ENCODE peak calls at places on chromosomes 7 and 10, in nine cellular contexts. J is esophagus muscularis mucosa, V is GM12878, Q is K562, U is tibial nerve, N is ovary, Y is transverse colon, D is H1, B is suprapubic skin. S is an unnamed sample. For H3K27me3, the result is how much of the 10 kb centered on the place peaks cover.

GRCh38 chr7:1425292-1426136 is 33.8 kb downstream of the MICALL2 start:
- DNase-seq in J (no peak), V (no peak), Q (peak), U (no peak), N (no peak), Y (no peak), D (peak), B (no peak), S (no peak)

GRCh38 chr10:97943294-97943693 is 87.1 kb downstream of the CRTAC1 start:
- DNase-seq in J (no peak), V (no peak), Q (peak), U (no peak), N (no peak), Y (no peak), D (no peak), B (no peak), S (no peak)

GRCh38 chr10:124025638-124026336 is 67.6 kb downstream of the CHST15 start:
- DNase-seq in J (no peak), V (no peak), Q (no peak), U (no peak), N (no peak), Y (no peak), D (no peak), B (no peak), S (peak)

GRCh38 chr10:113007821-113008220 is 57.8 kb downstream of the TCF7L2 start:
- DNase-seq in J (no peak), V (no peak), Q (no peak), U (no peak), N (no peak), Y (no peak), D (no peak), B (no peak), S (no peak)

GRCh38 chr10:13317474-13317873 is 17.6 kb upstream of the PHYH start:
- DNase-seq in J (no peak), V (no peak), Q (no peak), U (no peak), N (no peak), Y (no peak), D (no peak), B (no peak), S (no peak)

GRCh38 chr10:51348622-51349021 is 274.3 kb downstream of the PRKG1 start:
- DNase-seq in J (no peak), V (no peak), Q (no peak), U (no peak), N (no peak), Y (no peak), D (no peak), B (no peak), S (no peak)

GRCh38 chr10:6244510-6244909 is 41.8 kb downstream of the PFKFB3 start:
- DNase-seq in J (no peak), V (no peak), Q (no peak), U (no peak), N (no peak), Y (no peak), D (no peak), B (no peak), S (no peak)

GRCh38 chr10:119256897-119257296 is 49.5 kb downstream of the GRK5 start:
- DNase-seq in J (no peak), V (no peak), Q (no peak), U (no peak), N (no peak), Y (no peak), D (no peak), B (no peak), S (no peak)

GRCh38 chr10:133185916-133186315 is 25.9 kb downstream of the KNDC1 start:
- DNase-seq in J (no peak), V (no peak), Q (no peak), U (no peak), N (no peak), Y (no peak), D (no peak), B (no peak), S (no peak)

DNA sequence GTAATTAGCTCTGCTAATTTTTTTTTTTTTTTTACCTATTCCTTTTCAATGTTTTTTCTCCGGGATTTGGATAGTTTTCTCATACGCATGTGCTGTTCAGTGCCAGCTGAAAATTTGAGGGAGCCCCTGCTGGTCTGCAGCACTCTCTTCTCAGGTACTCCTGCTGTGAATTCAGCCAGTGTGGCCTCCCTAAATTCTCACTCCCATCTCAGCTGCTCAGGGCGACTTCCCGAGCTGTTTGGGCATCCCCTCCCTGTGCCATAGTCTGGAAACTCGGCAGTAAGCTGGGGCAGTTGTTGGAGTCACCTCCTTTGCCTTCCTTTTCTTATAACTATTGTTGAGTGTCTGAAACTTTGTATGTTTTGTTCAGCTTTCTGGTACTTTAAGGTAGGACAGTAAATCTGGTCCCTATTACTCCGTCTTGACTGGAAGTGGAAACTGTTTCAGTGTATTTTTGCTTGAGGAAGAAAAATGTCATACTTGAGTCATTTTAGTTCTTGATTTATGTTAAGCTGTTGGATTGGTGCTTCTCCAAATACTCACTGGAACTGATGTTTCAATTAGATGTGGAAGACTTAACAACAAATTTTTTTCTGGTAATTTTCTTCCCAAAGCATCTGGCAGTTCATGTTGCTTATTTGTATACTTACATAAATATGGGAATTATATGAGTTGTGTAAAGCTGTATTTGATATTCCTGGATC is 33.6 kb downstream of the MINPP1 start:
- DNase-seq in J (no peak), V (no peak), Q (no peak), U (no peak), N (no peak), Y (no peak), D (no peak), B (no peak), S (no peak)
- H3K27me3 ChIP-seq in J (under half), V (under half), Q (under half), U (under half), N (under half), Y (under half), D (under half), B (under half), S (under half)

GRCh38 chr10:44033008-44033407 is 351.9 kb downstream of the CXCL12 start:
- DNase-seq in J (no peak), V (no peak), Q (no peak), U (no peak), N (no peak), Y (no peak), D (no peak), B (no peak), S (no peak)
- TF ChIP-seq EP300 in J (no peak), V (no peak), Q (no peak), U (no peak), N (no peak), Y (no peak), D (no peak), B (no peak), S (no peak)

GRCh38 chr7:33904680-33905388 is 505 bp upstream of the BMPER start:
- DNase-seq in J (no peak), V (no peak), Q (no peak), U (no peak), N (peak), Y (peak), D (peak), B (no peak), S (peak)
- TF ChIP-seq POLR2A in J (no peak), V (no peak), Q (no peak), U (no peak), N (no peak), Y (no peak), D (no peak), B (no peak), S (no peak)

DNA sequence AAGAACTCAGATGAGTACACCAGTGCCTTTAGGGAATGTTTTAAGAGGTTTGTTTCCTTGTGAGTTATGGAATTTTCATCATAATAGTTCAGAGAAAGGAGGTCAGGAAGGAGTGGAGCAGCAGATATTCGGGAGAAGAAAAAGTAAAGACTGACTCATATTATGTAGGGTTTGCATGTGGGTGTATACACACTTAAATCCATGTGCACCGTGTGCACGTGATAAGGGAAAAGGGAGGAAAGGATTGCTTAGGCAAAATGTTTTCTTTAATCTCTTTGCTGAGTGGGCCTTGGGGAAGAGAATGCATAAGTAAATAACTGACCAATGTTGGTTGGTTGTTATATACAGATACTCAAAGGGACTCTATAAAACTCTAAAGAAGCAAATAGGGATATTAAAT is 30.2 kb downstream of the PLCE1 start:
- DNase-seq in J (no peak), V (no peak), Q (no peak), U (no peak), N (no peak), Y (no peak), D (no peak), B (no peak), S (no peak)
- H3K27me3 ChIP-seq in J (under half), V (under half), Q (under half), U (under half), N (under half), Y (under half), D (under half), B (under half), S (under half)